ENCODE peak calls at places on chromosomes 7 and 10, in seven cellular contexts. One of them, this sample, is unnamed.

GRCh38 chr10:64306888-64307287 is 785.7 kb downstream of the REEP3 start:
- DNase-seq in NCI-H2081: no peak
- DNase-seq in stimulated activated CD4-positive, alpha-beta T cell treated with anti-CD3 and anti-CD28 coated beads, TNF-alpha, amount 100 ng/mL, for 24 hours: no peak
- DNase-seq in germinal center: no peak
- DNase-seq in NCI-H1694: no peak
- DNase-seq in kidney: no peak
- DNase-seq in left colon: no peak
- DNase-seq in this sample: no peak

GRCh38 chr10:10658157-10658556 is 359.5 kb upstream of the CELF2 start:
- DNase-seq in NCI-H2081: no peak
- DNase-seq in stimulated activated CD4-positive, alpha-beta T cell treated with anti-CD3 and anti-CD28 coated beads, TNF-alpha, amount 100 ng/mL, for 24 hours: no peak
- DNase-seq in germinal center: no peak
- DNase-seq in NCI-H1694: no peak
- DNase-seq in kidney: no peak
- DNase-seq in left colon: no peak
- DNase-seq in this sample: no peak

GRCh38 chr7:150307129-150307528 is 16.0 kb upstream of the LRRC61 start:
- DNase-seq in NCI-H2081: no peak
- DNase-seq in stimulated activated CD4-positive, alpha-beta T cell treated with anti-CD3 and anti-CD28 coated beads, TNF-alpha, amount 100 ng/mL, for 24 hours: no peak
- DNase-seq in germinal center: no peak
- DNase-seq in NCI-H1694: no peak
- DNase-seq in kidney: no peak
- DNase-seq in left colon: no peak
- DNase-seq in this sample: no peak

GRCh38 chr10:64211466-64211865 is 690.3 kb downstream of the REEP3 start:
- DNase-seq in NCI-H2081: no peak
- DNase-seq in stimulated activated CD4-positive, alpha-beta T cell treated with anti-CD3 and anti-CD28 coated beads, TNF-alpha, amount 100 ng/mL, for 24 hours: no peak
- DNase-seq in germinal center: no peak
- DNase-seq in NCI-H1694: no peak
- DNase-seq in kidney: no peak
- DNase-seq in left colon: no peak
- DNase-seq in this sample: no peak

GRCh38 chr10:76155961-76156360 is 724.5 kb downstream of the LRMDA start:
- DNase-seq in NCI-H2081: no peak
- DNase-seq in stimulated activated CD4-positive, alpha-beta T cell treated with anti-CD3 and anti-CD28 coated beads, TNF-alpha, amount 100 ng/mL, for 24 hours: no peak
- DNase-seq in germinal center: no peak
- DNase-seq in NCI-H1694: no peak
- DNase-seq in kidney: no peak
- DNase-seq in left colon: no peak
- DNase-seq in this sample: no peak

GRCh38 chr10:110460111-110460809 is 37.4 kb upstream of the DUSP5 start:
- DNase-seq in NCI-H2081: no peak
- DNase-seq in stimulated activated CD4-positive, alpha-beta T cell treated with anti-CD3 and anti-CD28 coated beads, TNF-alpha, amount 100 ng/mL, for 24 hours: no peak
- DNase-seq in germinal center: peak; percentile 26
- DNase-seq in NCI-H1694: peak; percentile 34
- DNase-seq in kidney: peak; percentile 94
- DNase-seq in left colon: peak; percentile 35
- DNase-seq in this sample: no peak

GRCh38 chr10:70575874-70576802 is 26.4 kb downstream of the PRF1 start:
- DNase-seq in NCI-H2081: no peak
- DNase-seq in stimulated activated CD4-positive, alpha-beta T cell treated with anti-CD3 and anti-CD28 coated beads, TNF-alpha, amount 100 ng/mL, for 24 hours: no peak
- DNase-seq in germinal center: no peak
- DNase-seq in NCI-H1694: no peak
- DNase-seq in kidney: peak; percentile 61
- DNase-seq in left colon: peak; percentile 69
- DNase-seq in this sample: no peak

GRCh38 chr10:634256-634655 is 55.2 kb downstream of the DIP2C start:
- DNase-seq in NCI-H2081: no peak
- DNase-seq in stimulated activated CD4-positive, alpha-beta T cell treated with anti-CD3 and anti-CD28 coated beads, TNF-alpha, amount 100 ng/mL, for 24 hours: no peak
- DNase-seq in germinal center: no peak
- DNase-seq in NCI-H1694: no peak
- DNase-seq in kidney: no peak
- DNase-seq in left colon: no peak
- DNase-seq in this sample: no peak

GRCh38 chr7:127900735-127901685 is 130.2 kb downstream of the LRRC4 start:
- DNase-seq in NCI-H2081: no peak
- DNase-seq in stimulated activated CD4-positive, alpha-beta T cell treated with anti-CD3 and anti-CD28 coated beads, TNF-alpha, amount 100 ng/mL, for 24 hours: no peak
- DNase-seq in germinal center: no peak
- DNase-seq in NCI-H1694: no peak
- DNase-seq in kidney: no peak
- DNase-seq in left colon: no peak
- DNase-seq in this sample: no peak

GRCh38 chr10:5070648-5071410 is 23.4 kb upstream of the AKR1C3 start:
- DNase-seq in NCI-H2081: no peak
- DNase-seq in stimulated activated CD4-positive, alpha-beta T cell treated with anti-CD3 and anti-CD28 coated beads, TNF-alpha, amount 100 ng/mL, for 24 hours: no peak
- DNase-seq in germinal center: no peak
- DNase-seq in NCI-H1694: no peak
- DNase-seq in kidney: no peak
- DNase-seq in left colon: no peak
- DNase-seq in this sample: no peak